ENCODE peak calls at places on chromosomes 2 and 18, in ten cellular contexts. F is AG10803, W is GM12864, P is dorsolateral prefrontal cortex, X is mucosa of descending colon, M is endothelial cell of umbilical vein, T is tibial artery, C is coronary artery, B is choroid plexus epithelial cell, U is epithelial cell of esophagus. N is an unnamed sample.

GRCh38 chr18:57942493-57942892 is 101.5 kb upstream of the NEDD4L start:
- DNase-seq in F (no peak), W (no peak), P (no peak), X (no peak), M (no peak), T (no peak), C (no peak), B (no peak), U (no peak), N (no peak)

GRCh38 chr2:177670791-177671528 is 278.4 kb downstream of the AGPS start:
- DNase-seq in F (no peak), W (no peak), P (no peak), X (no peak), M (no peak), T (no peak), C (no peak), B (no peak), U (no peak), N (no peak)

GRCh38 chr2:47271054-47272000 is 116.2 kb upstream of the STPG4 start:
- DNase-seq in F (no peak), W (no peak), P (no peak), X (no peak), M (no peak), T (no peak), C (no peak), B (no peak), U (no peak), N (no peak)

GRCh38 chr18:55473534-55473933 is 114.5 kb downstream of the TCF4 start:
- DNase-seq in F (no peak), W (no peak), P (no peak), X (no peak), M (no peak), T (no peak), C (no peak), B (no peak), U (no peak), N (no peak)

GRCh38 chr2:70089220-70089945 is 2.1 kb downstream of the PCBP1 start:
- DNase-seq in F (no peak), W (no peak), P (no peak), X (peak), M (peak), T (no peak), C (no peak), B (peak), U (peak), N (no peak)

GRCh38 chr2:160075171-160075570 is 12.8 kb upstream of the PLA2R1 start:
- DNase-seq in F (peak), W (no peak), P (no peak), X (no peak), M (peak), T (peak), C (no peak), B (peak), U (peak), N (no peak)

GRCh38 chr2:152336854-152337510 is 2.0 kb downstream of the FMNL2 start:
- DNase-seq in F (peak), W (no peak), P (no peak), X (no peak), M (no peak), T (peak), C (no peak), B (peak), U (peak), N (no peak)

GRCh38 chr2:68031546-68032160 is 31.2 kb downstream of the C1D start:
- DNase-seq in F (peak), W (peak), P (no peak), X (no peak), M (peak), T (no peak), C (no peak), B (peak), U (peak), N (peak)

GRCh38 chr2:176501652-176502051 is 232.4 kb downstream of the MTX2 start:
- DNase-seq in F (no peak), W (no peak), P (no peak), X (no peak), M (no peak), T (no peak), C (no peak), B (no peak), U (no peak), N (no peak)

GRCh38 chr18:65017372-65017760 is 733.4 kb upstream of the CDH7 start:
- DNase-seq in F (no peak), W (no peak), P (no peak), X (no peak), M (no peak), T (no peak), C (no peak), B (no peak), U (no peak), N (no peak)

GRCh38 chr2:105803337-105803736 is 58.6 kb downstream of the NCK2 start:
- DNase-seq in F (no peak), W (no peak), P (no peak), X (no peak), M (no peak), T (no peak), C (no peak), B (no peak), U (peak), N (no peak)
- H3K4me3 ChIP-seq in F (no peak), W (no peak), P (no peak), X (no peak), M (no peak), T (no peak), C (no peak), B (no peak), U (no peak), N (no peak)

DNA sequence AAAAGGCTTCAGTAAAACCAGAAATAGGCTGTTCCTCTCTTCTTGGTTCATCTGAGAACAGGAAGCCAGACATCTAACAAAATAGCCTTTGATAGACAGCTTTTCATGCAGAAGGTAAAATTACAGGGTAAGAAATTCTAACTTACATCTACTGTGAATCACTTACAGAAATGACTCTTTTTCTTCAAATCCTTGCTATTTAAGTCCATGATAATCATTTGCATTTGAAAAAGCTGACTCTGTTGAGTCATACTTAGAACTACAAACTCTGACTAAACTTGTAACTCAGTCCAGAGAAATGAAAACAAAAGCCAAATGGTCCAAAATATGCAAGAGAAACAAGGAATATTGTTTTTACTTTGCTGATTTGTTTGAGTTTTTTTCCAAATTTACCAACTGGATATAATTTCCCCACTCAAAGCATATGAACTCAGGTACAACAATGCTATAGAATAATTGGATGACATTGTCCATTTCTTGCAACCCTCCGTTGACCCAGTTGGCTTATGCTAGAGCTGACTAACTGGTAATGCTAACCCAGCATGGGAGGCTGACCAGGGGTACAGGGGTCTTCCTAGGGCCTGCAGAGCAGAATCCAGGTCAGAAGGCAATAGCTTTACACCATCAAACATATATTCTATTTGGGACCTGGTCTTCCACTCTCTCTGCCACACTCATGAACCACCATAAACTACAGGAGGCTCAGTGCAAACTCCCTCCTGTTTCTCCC is 18.8 kb upstream of the MREG start:
- DNase-seq in F (peak), W (peak), P (no peak), X (no peak), M (no peak), T (no peak), C (no peak), B (peak), U (peak), N (no peak)
- H3K4me3 ChIP-seq in F (no peak), W (peak), P (no peak), X (no peak), M (no peak), T (no peak), C (no peak), B (no peak), U (no peak), N (no peak)

GRCh38 chr2:120751553-120751952 is 15.9 kb downstream of the GLI2 start:
- DNase-seq in F (peak), W (no peak), P (no peak), X (no peak), M (no peak), T (no peak), C (no peak), B (peak), U (no peak), N (no peak)

GRCh38 chr2:120749506-120750431 is 14.1 kb downstream of the GLI2 start:
- DNase-seq in F (peak), W (no peak), P (no peak), X (no peak), M (no peak), T (no peak), C (peak), B (no peak), U (no peak), N (no peak)

GRCh38 chr2:120758181-120759048 is 22.7 kb downstream of the GLI2 start:
- DNase-seq in F (peak), W (no peak), P (peak), X (no peak), M (no peak), T (peak), C (peak), B (peak), U (no peak), N (no peak)

GRCh38 chr2:120750488-120751210 is 15.0 kb downstream of the GLI2 start:
- DNase-seq in F (peak), W (no peak), P (no peak), X (no peak), M (no peak), T (no peak), C (peak), B (no peak), U (no peak), N (no peak)

DNA sequence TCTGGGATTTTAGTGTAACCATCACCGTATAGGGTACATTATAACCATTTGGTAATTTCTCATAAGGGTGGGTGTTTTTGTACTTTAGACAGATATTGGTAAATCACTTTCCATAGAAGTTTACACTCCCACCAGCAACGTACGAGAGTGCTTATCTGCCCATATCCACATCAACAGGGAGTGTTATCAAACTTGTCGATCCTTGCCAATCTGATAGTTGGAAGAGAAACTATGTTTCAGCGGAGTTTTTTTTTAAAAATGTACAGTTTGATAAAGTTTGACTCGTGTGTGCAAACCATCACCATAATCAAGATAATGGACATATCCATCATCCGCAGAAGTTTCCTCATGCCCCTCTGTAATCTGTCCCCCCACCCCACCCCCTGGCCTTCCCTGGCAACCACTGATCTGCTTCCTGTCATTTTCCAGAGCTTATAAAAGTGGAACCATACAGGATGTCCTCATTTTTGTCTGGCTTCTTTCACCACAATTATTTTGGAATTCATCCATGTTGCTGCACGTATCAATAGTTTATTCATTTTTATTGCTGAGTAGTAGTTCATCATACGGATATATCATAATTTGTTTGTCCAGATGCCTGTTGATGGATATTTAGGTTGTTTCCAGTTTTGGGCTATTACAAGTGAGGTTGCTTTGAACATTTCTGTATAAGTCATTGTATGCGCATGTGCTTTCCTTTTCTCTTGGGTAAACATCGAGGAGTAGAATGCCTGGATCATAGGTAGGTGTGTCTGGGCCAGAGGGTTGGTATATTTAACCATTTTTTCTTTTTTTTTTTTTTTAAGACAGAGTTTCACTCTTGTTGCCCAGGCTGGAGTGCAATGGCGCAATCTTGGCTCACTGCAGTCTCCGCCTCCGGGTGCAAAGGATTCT is 18.6 kb downstream of the GLI2 start:
- DNase-seq in F (no peak), W (no peak), P (no peak), X (no peak), M (no peak), T (no peak), C (no peak), B (no peak), U (no peak), N (no peak)
- H3K4me3 ChIP-seq in F (no peak), W (no peak), P (no peak), X (no peak), M (no peak), T (no peak), C (no peak), B (peak), U (no peak), N (no peak)

GRCh38 chr2:469521-469920 is 181.6 kb upstream of the ALKAL2 start:
- DNase-seq in F (no peak), W (no peak), P (no peak), X (no peak), M (no peak), T (no peak), C (no peak), B (no peak), U (no peak), N (no peak)

GRCh38 chr2:467101-467500 is 179.2 kb upstream of the ALKAL2 start:
- DNase-seq in F (no peak), W (no peak), P (no peak), X (no peak), M (no peak), T (no peak), C (no peak), B (no peak), U (no peak), N (no peak)

GRCh38 chr2:467892-468630 is 180.2 kb upstream of the ALKAL2 start:
- DNase-seq in F (no peak), W (no peak), P (no peak), X (no peak), M (no peak), T (no peak), C (no peak), B (no peak), U (no peak), N (no peak)

GRCh38 chr2:467543-467891 is 179.6 kb upstream of the ALKAL2 start:
- DNase-seq in F (no peak), W (no peak), P (no peak), X (no peak), M (no peak), T (no peak), C (no peak), B (no peak), U (no peak), N (no peak)

GRCh38 chr2:468631-469310 is 180.9 kb upstream of the ALKAL2 start:
- DNase-seq in F (no peak), W (no peak), P (no peak), X (no peak), M (no peak), T (no peak), C (no peak), B (peak), U (no peak), N (no peak)
- H3K4me3 ChIP-seq in F (no peak), W (no peak), P (peak), X (no peak), M (no peak), T (peak), C (no peak), B (no peak), U (no peak), N (no peak)

GRCh38 chr2:217935245-217935879 is 67.4 kb downstream of the TNS1 start:
- DNase-seq in F (peak), W (no peak), P (no peak), X (no peak), M (no peak), T (no peak), C (no peak), B (peak), U (no peak), N (no peak)
- H3K4me3 ChIP-seq in F (peak), W (no peak), P (peak), X (no peak), M (no peak), T (peak), C (peak), B (no peak), U (no peak), N (no peak)

GRCh38 chr2:100881629-100882028 is 61.7 kb downstream of the NPAS2 start:
- DNase-seq in F (no peak), W (no peak), P (no peak), X (no peak), M (no peak), T (no peak), C (peak), B (no peak), U (no peak), N (no peak)
- H3K4me3 ChIP-seq in F (no peak), W (no peak), P (no peak), X (no peak), M (no peak), T (no peak), C (no peak), B (no peak), U (no peak), N (no peak)

DNA sequence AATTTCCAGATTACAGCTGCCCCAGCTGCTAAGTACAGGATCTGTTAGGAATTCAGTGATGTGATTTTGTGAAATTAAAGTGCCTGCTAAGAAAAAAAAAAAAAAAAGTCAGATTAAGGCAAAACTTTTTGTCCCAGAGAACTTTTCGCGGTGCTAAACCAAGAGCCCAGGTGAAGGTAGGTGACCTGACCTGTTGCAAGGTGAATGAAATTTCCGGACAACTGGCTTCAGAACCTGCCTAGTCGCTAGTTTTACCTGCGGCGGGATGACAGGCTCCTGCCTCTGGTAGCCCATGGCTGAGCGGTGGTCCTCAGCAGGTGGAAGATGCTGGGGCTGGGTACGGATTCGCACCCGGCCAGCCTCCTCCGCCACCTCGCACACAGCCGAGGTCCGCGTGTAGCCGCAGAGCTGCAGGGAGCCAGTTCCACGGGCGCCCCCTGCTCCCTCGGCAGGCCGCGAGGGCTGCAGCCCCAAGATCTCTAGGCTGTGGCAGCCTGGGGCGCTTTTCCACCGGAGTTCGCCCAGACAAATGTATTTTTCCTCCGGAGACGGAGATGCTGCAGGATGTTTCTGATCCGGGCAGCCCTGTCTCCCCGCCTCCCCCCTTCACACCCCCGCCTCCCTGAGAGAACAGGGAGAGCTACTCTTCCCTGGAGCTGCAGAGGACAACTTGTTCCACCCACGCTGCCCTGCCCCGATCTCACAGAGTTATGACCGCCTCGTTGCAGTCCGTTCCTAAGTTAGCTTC is at the start of gene SLC38A11:
- DNase-seq in F (peak), W (no peak), P (no peak), X (no peak), M (no peak), T (no peak), C (no peak), B (peak), U (peak), N (no peak)
- H3K4me3 ChIP-seq in F (peak), W (no peak), P (peak), X (no peak), M (peak), T (peak), C (peak), B (peak), U (peak), N (no peak)